ENCODE peak calls at places on chromosomes 12 and 14, in nine cellular contexts. C is K562, I is MM.1S, B is GM12878, U is GM23248, S is neural progenitor cell, A is PC-9, X is HCT116, M is PC-3. K is an unnamed sample.

GRCh38 chr12:68097386-68097785 is 62.2 kb downstream of the IFNG start:
- DNase-seq in M (peak; percentile 7), C (no peak), U (no peak), I (no peak), B (no peak), A (no peak), S (no peak), X (no peak), K (no peak)

GRCh38 chr12:7434670-7435069 is 9.3 kb downstream of the CD163L1 start:
- DNase-seq in M (no peak), B (no peak), A (no peak), X (no peak), U (no peak), I (no peak), C (no peak), S (no peak), K (no peak)

GRCh38 chr12:77946541-77947021 is 115.9 kb downstream of the NAV3 start:
- DNase-seq in I (no peak), A (no peak), M (no peak), C (no peak), B (no peak), X (no peak), U (peak; percentile 58), S (no peak), K (no peak)

GRCh38 chr14:93962701-93963601 is 13.4 kb downstream of the ASB2 start:
- DNase-seq in A (peak; percentile 77), M (no peak), I (peak; percentile 50), X (no peak), B (peak; percentile 72), C (no peak), U (no peak), S (no peak), K (peak; percentile 90)

GRCh38 chr14:64910847-64911495 is 3.3 kb upstream of the CHURC1 start:
- DNase-seq in I (no peak), U (peak; percentile 78), M (peak; percentile 60), A (no peak), B (no peak), X (peak; percentile 39), C (no peak), S (peak; percentile 42), K (peak; percentile 14)

GRCh38 chr12:68972570-68972969 is 39.6 kb upstream of the CPM start:
- DNase-seq in I (no peak), C (no peak), U (no peak), A (no peak), X (no peak), M (no peak), B (no peak), S (no peak), K (no peak)

GRCh38 chr12:95582230-95583058 is 31.2 kb upstream of the USP44 start:
- DNase-seq in A (peak; percentile 56), X (peak; percentile 51), M (peak; percentile 71), I (no peak), S (peak; percentile 39), B (no peak), U (peak; percentile 73), C (no peak), K (peak; percentile 19)

GRCh38 chr14:41663478-41663845 is 56.8 kb downstream of the LRFN5 start:
- DNase-seq in I (no peak), A (no peak), S (no peak), X (no peak), U (peak; percentile 58), M (peak; percentile 15), C (no peak), B (no peak), K (no peak)

GRCh38 chr14:80425686-80426085 is 214.4 kb upstream of the DIO2 start:
- DNase-seq in A (peak; percentile 99), B (no peak), I (no peak), S (no peak), U (peak; percentile 94), X (peak; percentile 18), M (peak; percentile 92), C (no peak), K (no peak)

GRCh38 chr12:117300131-117300530 is 61.3 kb downstream of the NOS1 start:
- DNase-seq in U (no peak), I (no peak), B (no peak), M (peak; percentile 33), X (no peak), A (no peak), S (no peak), C (no peak), K (no peak)

GRCh38 chr12:67578976-67579661 is 69.4 kb upstream of the DYRK2 start:
- DNase-seq in X (no peak), A (no peak), S (no peak), M (no peak), I (peak; percentile 30), B (no peak), C (no peak), U (peak; percentile 19), K (no peak)

GRCh38 chr12:9372202-9372601 is 164.0 kb upstream of the PZP start:
- DNase-seq in I (no peak), X (no peak), B (no peak), U (peak; percentile 43), C (no peak), S (peak; percentile 12), M (peak; percentile 18), A (no peak), K (peak; percentile 11)

GRCh38 chr12:93536766-93537515 is 35.5 kb upstream of the SOCS2 start:
- DNase-seq in U (peak; percentile 46), I (peak; percentile 64), M (no peak), X (no peak), S (no peak), B (peak; percentile 15), A (no peak), C (no peak), K (peak; percentile 73)

GRCh38 chr12:121581681-121582439 is 1.0 kb upstream of the KDM2B start:
- DNase-seq in S (peak; percentile 47), U (peak; percentile 87), M (no peak), I (no peak), A (no peak), B (no peak), X (no peak), C (peak; percentile 52), K (peak; percentile 46)

DNA sequence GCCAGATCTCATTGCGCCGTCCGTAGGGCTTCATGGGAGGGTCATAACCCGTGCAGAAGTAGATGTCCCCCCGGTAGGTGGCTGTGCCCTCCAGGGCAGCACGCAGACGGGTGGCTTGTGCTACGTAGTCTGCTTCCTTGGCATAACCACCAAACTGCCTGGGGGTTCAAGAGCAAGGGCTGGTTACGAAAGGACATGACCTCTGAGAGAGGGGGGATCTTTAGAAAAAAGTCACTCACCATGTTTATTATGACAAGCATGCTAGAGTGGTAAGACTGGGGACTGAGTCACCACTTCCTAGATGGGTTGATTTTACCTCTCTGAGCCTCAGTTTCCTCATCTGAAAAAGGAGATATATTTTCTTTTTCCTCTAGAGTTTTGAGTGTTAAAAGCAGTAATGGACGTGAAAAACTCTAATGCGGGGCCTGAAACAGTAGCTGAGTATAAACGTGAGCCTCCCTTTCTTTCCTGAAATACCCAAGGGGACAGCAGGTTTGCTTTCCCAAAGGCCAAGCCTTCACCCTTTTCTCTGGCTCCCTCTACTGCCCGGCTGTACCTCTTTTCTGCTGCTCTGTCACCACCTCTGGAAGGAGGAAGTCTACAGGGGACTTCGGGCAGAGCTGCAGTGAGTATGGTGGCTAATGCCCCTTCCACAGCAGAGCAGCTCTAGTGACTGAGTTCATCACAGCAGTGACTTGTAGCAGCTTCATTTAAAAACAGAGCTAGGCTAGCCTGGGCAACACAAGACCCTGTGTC is 23.5 kb upstream of the GPRC5D start:
- DNase-seq in B (no peak), M (peak; percentile 53), I (peak; percentile 75), U (peak; percentile 79), A (no peak), S (peak; percentile 54), X (peak; percentile 29), C (peak; percentile 32), K (peak; percentile 22)
- H2AFZ ChIP-seq in B (no peak overlapping the region), M (no peak overlapping the region), I (no peak overlapping the region), U (no peak overlapping the region), A (no peak overlapping the region), S (no peak overlapping the region), X (no peak overlapping the region), C (no peak overlapping the region), K (no peak overlapping the region)

GRCh38 chr14:90424686-90425255 is 27.9 kb downstream of the CALM1 start:
- DNase-seq in A (no peak), X (no peak), B (no peak), S (no peak), C (no peak), I (no peak), M (no peak), U (no peak), K (no peak)
- H3K4me2 ChIP-seq in A (no peak overlapping the region), X (no peak overlapping the region), B (no peak overlapping the region), S (no peak overlapping the region), C (no peak overlapping the region), I (no peak overlapping the region), M (no peak overlapping the region), U (no peak overlapping the region), K (no peak overlapping the region)

GRCh38 chr12:43293396-43293795 is 258.6 kb downstream of the ADAMTS20 start:
- DNase-seq in A (no peak), U (no peak), X (no peak), C (no peak), B (no peak), I (no peak), S (no peak), M (no peak), K (no peak)
- H2AFZ ChIP-seq in A (no peak overlapping the region), U (no peak overlapping the region), X (no peak overlapping the region), C (no peak overlapping the region), B (no peak overlapping the region), I (no peak overlapping the region), S (no peak overlapping the region), M (no peak overlapping the region), K (no peak overlapping the region)

GRCh38 chr14:35343709-35344474 is 51.7 kb downstream of the PSMA6 start:
- DNase-seq in M (no peak), I (no peak), U (no peak), A (no peak), B (no peak), C (no peak), X (no peak), S (no peak), K (no peak)

GRCh38 chr14:35339761-35340406 is 47.7 kb downstream of the PSMA6 start:
- DNase-seq in S (no peak), U (no peak), A (no peak), X (no peak), C (no peak), M (no peak), I (no peak), B (no peak), K (peak; percentile 58)

GRCh38 chr14:35342160-35343010 is 50.2 kb downstream of the PSMA6 start:
- DNase-seq in I (no peak), U (peak; percentile 84), M (no peak), S (no peak), X (no peak), C (no peak), B (no peak), A (no peak), K (no peak)

GRCh38 chr14:35340616-35341453 is 48.7 kb downstream of the PSMA6 start:
- DNase-seq in X (no peak), S (no peak), M (no peak), B (no peak), U (no peak), A (no peak), C (no peak), I (no peak), K (no peak)

DNA sequence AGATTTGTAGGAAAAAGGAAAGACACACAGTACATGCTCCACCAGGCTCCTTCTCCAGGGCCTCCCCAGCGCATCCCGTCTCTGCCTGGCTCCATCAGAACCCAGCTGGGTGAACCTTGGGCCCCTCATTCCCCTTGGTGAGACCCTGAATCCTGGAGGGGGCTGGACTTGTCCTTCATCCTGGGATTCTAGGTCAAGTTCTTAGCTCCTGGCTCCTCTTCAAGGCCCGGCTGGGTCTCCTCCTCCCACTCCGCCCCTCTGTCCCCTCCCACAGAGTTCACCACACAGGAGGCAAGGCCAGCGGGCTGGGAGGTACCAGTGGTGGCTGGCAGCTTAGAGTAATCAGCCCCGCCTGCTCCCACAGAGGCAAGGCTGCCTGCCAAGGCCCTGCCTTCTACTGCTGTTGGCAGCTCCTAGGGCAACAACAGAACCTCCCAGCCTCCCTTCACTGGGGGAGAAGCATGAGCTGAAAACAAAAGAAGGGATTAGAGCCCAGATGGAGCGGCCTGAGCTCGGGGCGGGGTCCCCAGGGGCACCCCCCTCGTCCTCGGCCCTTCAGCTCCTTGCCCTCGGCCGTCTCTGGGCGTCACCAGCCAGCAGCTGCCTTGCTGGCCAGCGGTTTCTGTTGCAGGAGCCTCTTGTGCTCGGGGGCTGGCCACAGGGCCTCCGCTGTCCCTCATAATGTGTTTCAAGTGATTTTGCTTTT is 49.4 kb downstream of the PSMA6 start:
- DNase-seq in B (no peak), A (peak; percentile 81), U (peak; percentile 94), I (no peak), C (no peak), X (peak; percentile 45), M (peak; percentile 88), S (peak; percentile 75), K (no peak)
- H3K4me2 ChIP-seq in B (no peak overlapping the region), A (peak overlapping the region; percentile 67), U (peak overlapping the region; percentile 66), I (no peak overlapping the region), C (no peak overlapping the region), X (peak overlapping the region; percentile 50), M (peak overlapping the region; percentile 27), S (peak overlapping the region; percentile 41), K (no peak overlapping the region)